ENCODE peak calls at places on chromosomes 6 and 20, in five cellular contexts. K, H, B, M and Y are unnamed samples.

GRCh38 chr6:51934098-51934497 is 153.3 kb downstream of the PKHD1 start:
- DNase-seq in B (no peak), M (peak; percentile 64), H (no peak), K (no peak), Y (no peak)

GRCh38 chr20:63963784-63964301 is 5.9 kb downstream of the ZNF512B start:
- DNase-seq in H (no peak), K (no peak), M (no peak), B (no peak), Y (no peak)

GRCh38 chr6:27214126-27214601 is 33.3 kb upstream of the PRSS16 start:
- DNase-seq in B (no peak), M (peak; percentile 63), K (no peak), H (no peak), Y (no peak)

GRCh38 chr6:12811519-12811918 is 95.0 kb downstream of the PHACTR1 start:
- DNase-seq in H (no peak), K (no peak), M (no peak), B (no peak), Y (no peak)

GRCh38 chr20:62322428-62323073 is 19.8 kb downstream of the ADRM1 start:
- DNase-seq in K (no peak), M (no peak), H (no peak), B (no peak), Y (no peak)

GRCh38 chr6:85360794-85361642 is 88.9 kb upstream of the NT5E start:
- DNase-seq in H (peak; percentile 65), M (peak; percentile 15), K (no peak), B (no peak), Y (peak; percentile 22)

GRCh38 chr6:33772114-33772830 is 16.7 kb downstream of the LEMD2 start:
- DNase-seq in B (no peak), K (no peak), M (no peak), H (no peak), Y (no peak)

GRCh38 chr20:46505501-46505900 is 7.9 kb downstream of the ZNF334 start:
- DNase-seq in K (no peak), M (no peak), B (no peak), H (no peak), Y (no peak)

GRCh38 chr6:34839696-34840352 is 47.9 kb downstream of the BLTP3A start:
- DNase-seq in H (no peak), M (no peak), B (no peak), K (no peak), Y (no peak)

GRCh38 chr6:139373154-139373927 is 1.1 kb downstream of the CITED2 start:
- DNase-seq in K (peak; percentile 26), B (peak; percentile 69), H (peak; percentile 28), M (peak; percentile 58), Y (no peak)

GRCh38 chr6:27078734-27079357 is 168.7 kb upstream of the PRSS16 start:
- DNase-seq in K (no peak), M (peak; percentile 71), H (no peak), B (no peak), Y (no peak)

GRCh38 chr20:10309326-10309725 is 90.7 kb downstream of the SNAP25 start:
- DNase-seq in K (no peak), B (no peak), H (peak; percentile 55), M (no peak), Y (no peak)

GRCh38 chr6:83371428-83371827 is 59.4 kb downstream of the ME1 start:
- DNase-seq in K (no peak), B (no peak), M (no peak), H (no peak), Y (no peak)

GRCh38 chr20:9978395-9979004 is 56.3 kb upstream of the ANKEF1 start:
- DNase-seq in H (peak; percentile 68), B (no peak), M (peak; percentile 34), K (no peak), Y (no peak)

GRCh38 chr6:150929403-150929802 is 63.9 kb downstream of the MTHFD1L start:
- DNase-seq in H (no peak), B (no peak), M (no peak), K (no peak), Y (no peak)

GRCh38 chr6:14549319-14549770 is 431.8 kb downstream of the CD83 start:
- DNase-seq in K (no peak), H (no peak), B (no peak), M (no peak), Y (no peak)

GRCh38 chr6:135181333-135182119 is 418 bp downstream of the MYB start:
- DNase-seq in K (no peak), M (peak; percentile 47), H (no peak), B (no peak), Y (no peak)

GRCh38 chr6:163536770-163537169 is 122.3 kb downstream of the QKI start:
- DNase-seq in K (no peak), M (no peak), B (no peak), H (no peak), Y (no peak)

GRCh38 chr6:26043389-26044139 is 43.7 kb upstream of the HFE start:
- DNase-seq in H (no peak), B (peak; percentile 27), K (no peak), M (peak; percentile 93), Y (peak; percentile 52)

GRCh38 chr6:151808331-151809241 is 1.1 kb downstream of the ESR1 start:
- DNase-seq in B (no peak), M (peak; percentile 18), H (no peak), K (no peak), Y (no peak)

GRCh38 chr6:157539421-157539822 is 158.4 kb downstream of the ZDHHC14 start:
- DNase-seq in B (no peak), M (no peak), K (no peak), H (no peak), Y (no peak)

GRCh38 chr6:169190144-169190584 is 63.5 kb downstream of the THBS2 start:
- DNase-seq in H (no peak), B (no peak), M (peak; percentile 71), K (no peak), Y (no peak)

GRCh38 chr6:83708546-83708969 is 343 bp downstream of the SNAP91 start:
- DNase-seq in B (no peak), K (peak; percentile 10), M (peak; percentile 24), H (no peak), Y (no peak)

GRCh38 chr6:135935951-135936601 is 84.6 kb downstream of the PDE7B start:
- DNase-seq in K (no peak), M (no peak), H (no peak), B (no peak), Y (no peak)